ENCODE peak calls at places on chromosomes 6 and 20, in ten cellular contexts. One of them, this sample, is unnamed.

GRCh38 chr20:20229595-20229994 is 138.3 kb upstream of the INSM1 start:
- DNase-seq in A673: no peak
- DNase-seq in brain microvascular endothelial cell: no peak
- DNase-seq in hepatocyte: no peak
- DNase-seq in PC-3: peak
- DNase-seq in MM.1S: no peak
- DNase-seq in right lobe of liver: no peak
- DNase-seq in sigmoid colon: no peak
- DNase-seq in AG04450: no peak
- DNase-seq in A549: no peak
- DNase-seq in this sample: no peak

GRCh38 chr20:14410869-14411555 is 73.6 kb upstream of the FLRT3 start:
- DNase-seq in sigmoid colon: no peak
- DNase-seq in AG04450: no peak
- DNase-seq in A549: no peak
- DNase-seq in hepatocyte: no peak
- DNase-seq in A673: no peak
- DNase-seq in MM.1S: no peak
- DNase-seq in right lobe of liver: peak
- DNase-seq in brain microvascular endothelial cell: no peak
- DNase-seq in PC-3: no peak
- DNase-seq in this sample: no peak

GRCh38 chr6:113488061-113488460 is 369.1 kb upstream of the MARCKS start:
- DNase-seq in MM.1S: no peak
- DNase-seq in AG04450: no peak
- DNase-seq in PC-3: no peak
- DNase-seq in right lobe of liver: no peak
- DNase-seq in A549: no peak
- DNase-seq in A673: no peak
- DNase-seq in hepatocyte: no peak
- DNase-seq in sigmoid colon: no peak
- DNase-seq in brain microvascular endothelial cell: no peak
- DNase-seq in this sample: no peak

GRCh38 chr6:3139090-3139903 is 18.0 kb downstream of the TUBB2A start:
- DNase-seq in AG04450: peak
- DNase-seq in brain microvascular endothelial cell: peak
- DNase-seq in A673: no peak
- DNase-seq in right lobe of liver: peak
- DNase-seq in sigmoid colon: peak
- DNase-seq in MM.1S: no peak
- DNase-seq in A549: peak
- DNase-seq in hepatocyte: peak
- DNase-seq in PC-3: peak
- DNase-seq in this sample: no peak

GRCh38 chr20:54293526-54293925 is 85.6 kb downstream of the PFDN4 start:
- DNase-seq in brain microvascular endothelial cell: no peak
- DNase-seq in A549: no peak
- DNase-seq in right lobe of liver: no peak
- DNase-seq in AG04450: no peak
- DNase-seq in PC-3: no peak
- DNase-seq in sigmoid colon: no peak
- DNase-seq in MM.1S: no peak
- DNase-seq in hepatocyte: no peak
- DNase-seq in A673: no peak
- DNase-seq in this sample: no peak

GRCh38 chr6:32442977-32443552 is 3.4 kb downstream of the HLA-DRA start:
- DNase-seq in hepatocyte: no peak
- DNase-seq in right lobe of liver: no peak
- DNase-seq in brain microvascular endothelial cell: no peak
- DNase-seq in A549: no peak
- DNase-seq in PC-3: no peak
- DNase-seq in AG04450: no peak
- DNase-seq in sigmoid colon: no peak
- DNase-seq in MM.1S: no peak
- DNase-seq in A673: no peak
- DNase-seq in this sample: no peak

GRCh38 chr6:6834356-6835342 is 246.1 kb downstream of the LY86 start:
- DNase-seq in A549: no peak
- DNase-seq in A673: no peak
- DNase-seq in right lobe of liver: no peak
- DNase-seq in MM.1S: no peak
- DNase-seq in AG04450: no peak
- DNase-seq in hepatocyte: no peak
- DNase-seq in PC-3: peak
- DNase-seq in sigmoid colon: no peak
- DNase-seq in brain microvascular endothelial cell: no peak
- DNase-seq in this sample: no peak

GRCh38 chr6:343960-344815 is 47.4 kb upstream of the IRF4 start:
- DNase-seq in right lobe of liver: no peak
- DNase-seq in A673: no peak
- DNase-seq in hepatocyte: no peak
- DNase-seq in AG04450: no peak
- DNase-seq in brain microvascular endothelial cell: no peak
- DNase-seq in sigmoid colon: no peak
- DNase-seq in PC-3: no peak
- DNase-seq in MM.1S: no peak
- DNase-seq in A549: no peak
- DNase-seq in this sample: peak

GRCh38 chr6:146931214-146931613 is 273.0 kb upstream of the STXBP5 start:
- DNase-seq in PC-3: no peak
- DNase-seq in hepatocyte: no peak
- DNase-seq in A549: no peak
- DNase-seq in brain microvascular endothelial cell: no peak
- DNase-seq in AG04450: no peak
- DNase-seq in MM.1S: no peak
- DNase-seq in sigmoid colon: no peak
- DNase-seq in right lobe of liver: no peak
- DNase-seq in A673: no peak
- DNase-seq in this sample: no peak
- H3K27ac ChIP-seq in PC-3: no peak
- H3K27ac ChIP-seq in hepatocyte: no peak
- H3K27ac ChIP-seq in A549: no peak
- H3K27ac ChIP-seq in brain microvascular endothelial cell: no peak
- H3K27ac ChIP-seq in AG04450: no peak
- H3K27ac ChIP-seq in MM.1S: no peak
- H3K27ac ChIP-seq in sigmoid colon: no peak
- H3K27ac ChIP-seq in right lobe of liver: no peak
- H3K27ac ChIP-seq in A673: no peak
- H3K27ac ChIP-seq in this sample: no peak

DNA sequence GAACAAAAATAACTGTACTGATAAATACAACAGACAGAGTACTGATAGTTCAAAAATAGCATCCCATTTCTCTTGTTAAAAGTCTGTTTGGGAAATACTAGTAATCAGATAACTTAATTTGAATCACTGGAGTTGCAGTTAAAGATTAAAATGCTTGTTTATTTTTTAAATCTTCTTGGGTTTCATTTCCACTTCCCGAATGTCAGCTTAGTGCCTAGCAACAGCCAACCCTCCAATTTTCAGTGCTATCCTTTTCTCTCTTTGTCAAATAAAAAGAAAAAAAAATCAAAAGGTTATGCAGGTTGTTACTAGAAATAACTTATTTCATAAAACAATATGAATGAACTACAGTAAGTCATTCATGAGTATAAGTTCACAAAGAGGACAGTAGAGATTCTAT is 257.7 kb upstream of the STXBP5 start:
- DNase-seq in right lobe of liver: no peak
- DNase-seq in sigmoid colon: no peak
- DNase-seq in AG04450: no peak
- DNase-seq in hepatocyte: no peak
- DNase-seq in brain microvascular endothelial cell: no peak
- DNase-seq in A673: no peak
- DNase-seq in PC-3: no peak
- DNase-seq in A549: no peak
- DNase-seq in MM.1S: no peak
- DNase-seq in this sample: no peak
- H3K27ac ChIP-seq in right lobe of liver: no peak
- H3K27ac ChIP-seq in sigmoid colon: no peak
- H3K27ac ChIP-seq in AG04450: no peak
- H3K27ac ChIP-seq in hepatocyte: no peak
- H3K27ac ChIP-seq in brain microvascular endothelial cell: no peak
- H3K27ac ChIP-seq in A673: no peak
- H3K27ac ChIP-seq in PC-3: no peak
- H3K27ac ChIP-seq in A549: no peak
- H3K27ac ChIP-seq in MM.1S: no peak
- H3K27ac ChIP-seq in this sample: no peak

GRCh38 chr6:37554480-37554819 is 54.8 kb upstream of the CCDC167 start:
- DNase-seq in MM.1S: no peak
- DNase-seq in A673: no peak
- DNase-seq in brain microvascular endothelial cell: peak
- DNase-seq in hepatocyte: no peak
- DNase-seq in AG04450: no peak
- DNase-seq in sigmoid colon: no peak
- DNase-seq in right lobe of liver: no peak
- DNase-seq in PC-3: peak
- DNase-seq in A549: no peak
- DNase-seq in this sample: no peak
- H3K27ac ChIP-seq in MM.1S: no peak
- H3K27ac ChIP-seq in A673: no peak
- H3K27ac ChIP-seq in brain microvascular endothelial cell: no peak
- H3K27ac ChIP-seq in hepatocyte: no peak
- H3K27ac ChIP-seq in AG04450: no peak
- H3K27ac ChIP-seq in sigmoid colon: no peak
- H3K27ac ChIP-seq in right lobe of liver: no peak
- H3K27ac ChIP-seq in PC-3: peak
- H3K27ac ChIP-seq in A549: peak
- H3K27ac ChIP-seq in this sample: no peak

DNA sequence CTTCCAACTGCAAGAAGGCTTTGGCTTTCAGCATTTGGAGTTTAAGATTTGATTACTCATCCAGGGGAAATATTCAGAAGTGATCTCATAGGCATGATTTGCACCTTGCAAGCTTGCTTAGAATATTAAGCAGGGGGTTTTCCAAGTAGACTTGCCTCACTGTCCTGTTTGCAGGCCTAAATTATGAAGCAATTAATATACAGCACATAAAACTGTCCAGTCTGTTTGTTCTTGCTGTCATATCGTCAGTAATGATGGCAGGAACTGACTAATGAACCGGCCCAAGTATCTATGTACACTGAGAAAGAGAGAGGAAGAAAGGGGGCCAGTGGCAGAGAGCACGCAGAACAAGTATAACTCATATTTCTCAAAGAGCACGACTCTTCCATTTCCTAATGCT is 212.5 kb upstream of the SUPT3H start:
- DNase-seq in A549: no peak
- DNase-seq in AG04450: peak
- DNase-seq in MM.1S: no peak
- DNase-seq in brain microvascular endothelial cell: peak
- DNase-seq in right lobe of liver: no peak
- DNase-seq in PC-3: peak
- DNase-seq in A673: peak
- DNase-seq in sigmoid colon: no peak
- DNase-seq in hepatocyte: peak
- DNase-seq in this sample: no peak
- H3K27ac ChIP-seq in A549: no peak
- H3K27ac ChIP-seq in AG04450: peak
- H3K27ac ChIP-seq in MM.1S: no peak
- H3K27ac ChIP-seq in brain microvascular endothelial cell: peak
- H3K27ac ChIP-seq in right lobe of liver: no peak
- H3K27ac ChIP-seq in PC-3: peak
- H3K27ac ChIP-seq in A673: peak
- H3K27ac ChIP-seq in sigmoid colon: peak
- H3K27ac ChIP-seq in hepatocyte: peak
- H3K27ac ChIP-seq in this sample: no peak

DNA sequence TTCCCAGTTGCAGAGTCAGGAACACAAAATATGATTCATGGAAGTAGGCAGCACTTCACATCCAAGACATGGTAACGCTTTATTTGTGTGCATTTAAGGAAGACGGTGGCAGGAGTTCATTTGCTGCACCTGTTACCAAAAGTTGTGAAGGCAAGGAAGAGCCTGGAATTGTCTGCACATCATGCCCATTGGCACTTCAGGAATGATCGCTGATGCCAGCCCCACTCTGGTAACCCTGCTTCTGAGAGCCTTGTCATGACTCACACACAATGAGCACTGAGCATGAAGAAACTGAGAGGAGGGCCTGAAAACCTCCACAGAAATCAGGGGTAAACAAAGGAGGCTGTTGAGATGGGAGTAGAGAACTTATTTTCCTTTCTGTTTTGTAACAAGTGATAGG is 181.1 kb downstream of the RPS12 start:
- DNase-seq in sigmoid colon: no peak
- DNase-seq in hepatocyte: no peak
- DNase-seq in AG04450: no peak
- DNase-seq in brain microvascular endothelial cell: no peak
- DNase-seq in right lobe of liver: no peak
- DNase-seq in A673: no peak
- DNase-seq in PC-3: no peak
- DNase-seq in MM.1S: peak
- DNase-seq in A549: no peak
- DNase-seq in this sample: no peak
- H3K27ac ChIP-seq in sigmoid colon: no peak
- H3K27ac ChIP-seq in hepatocyte: no peak
- H3K27ac ChIP-seq in AG04450: no peak
- H3K27ac ChIP-seq in brain microvascular endothelial cell: no peak
- H3K27ac ChIP-seq in right lobe of liver: no peak
- H3K27ac ChIP-seq in A673: no peak
- H3K27ac ChIP-seq in PC-3: no peak
- H3K27ac ChIP-seq in MM.1S: peak
- H3K27ac ChIP-seq in A549: no peak
- H3K27ac ChIP-seq in this sample: no peak